ENCODE peak calls at places on chromosomes 1 and 21, in seven cellular contexts. One of them, this sample, is unnamed. For H3K9me2, the result is how much of the 10 kb centered on the place peaks cover.

GRCh38 chr1:85550784-85551516 is 29.6 kb upstream of the CCN1 start:
- DNase-seq in PC-3: peak
- DNase-seq in GM23248: peak
- DNase-seq in HCT116: no peak
- DNase-seq in GM23338: no peak
- DNase-seq in MM.1S: no peak
- DNase-seq in hepatocyte: peak
- DNase-seq in this sample: peak

GRCh38 chr1:27143408-27143807 is 11.5 kb downstream of the SLC9A1 start:
- DNase-seq in HCT116: no peak
- DNase-seq in GM23248: no peak
- DNase-seq in MM.1S: no peak
- DNase-seq in GM23338: no peak
- DNase-seq in hepatocyte: no peak
- DNase-seq in PC-3: no peak
- DNase-seq in this sample: no peak

GRCh38 chr1:110040548-110040947 is 6.1 kb downstream of the STRIP1 start:
- DNase-seq in GM23248: peak
- DNase-seq in hepatocyte: no peak
- DNase-seq in HCT116: no peak
- DNase-seq in MM.1S: no peak
- DNase-seq in PC-3: no peak
- DNase-seq in GM23338: no peak
- DNase-seq in this sample: no peak

GRCh38 chr21:33268736-33269441 is 2.7 kb downstream of the IL10RB start:
- DNase-seq in GM23338: no peak
- DNase-seq in hepatocyte: peak
- DNase-seq in PC-3: peak
- DNase-seq in MM.1S: peak
- DNase-seq in HCT116: peak
- DNase-seq in GM23248: no peak
- DNase-seq in this sample: peak

GRCh38 chr1:64484651-64485050 is 14.7 kb downstream of the CACHD1 start:
- DNase-seq in hepatocyte: no peak
- DNase-seq in GM23338: no peak
- DNase-seq in GM23248: no peak
- DNase-seq in MM.1S: no peak
- DNase-seq in HCT116: no peak
- DNase-seq in PC-3: peak
- DNase-seq in this sample: no peak

GRCh38 chr1:171754381-171754705 is 12.5 kb upstream of the VAMP4 start:
- DNase-seq in HCT116: no peak
- DNase-seq in PC-3: no peak
- DNase-seq in MM.1S: no peak
- DNase-seq in GM23248: peak
- DNase-seq in GM23338: peak
- DNase-seq in hepatocyte: no peak
- DNase-seq in this sample: no peak

GRCh38 chr21:32844653-32845443 is 73.3 kb upstream of the PAXBP1 start:
- DNase-seq in hepatocyte: peak
- DNase-seq in MM.1S: no peak
- DNase-seq in GM23338: no peak
- DNase-seq in PC-3: peak
- DNase-seq in HCT116: peak
- DNase-seq in GM23248: peak
- DNase-seq in this sample: peak

GRCh38 chr21:38993561-38993960 is 187.8 kb downstream of the ETS2 start:
- DNase-seq in GM23248: peak
- DNase-seq in PC-3: peak
- DNase-seq in GM23338: no peak
- DNase-seq in HCT116: peak
- DNase-seq in hepatocyte: peak
- DNase-seq in MM.1S: no peak
- DNase-seq in this sample: peak

GRCh38 chr1:15684468-15685283 is 556 bp downstream of the PLEKHM2 start:
- DNase-seq in GM23338: peak
- DNase-seq in MM.1S: peak
- DNase-seq in GM23248: peak
- DNase-seq in PC-3: no peak
- DNase-seq in hepatocyte: peak
- DNase-seq in HCT116: no peak
- DNase-seq in this sample: no peak

GRCh38 chr1:23751050-23751814 is 8.0 kb downstream of the ELOA start:
- DNase-seq in HCT116: peak
- DNase-seq in GM23338: peak
- DNase-seq in PC-3: peak
- DNase-seq in hepatocyte: peak
- DNase-seq in GM23248: peak
- DNase-seq in MM.1S: peak
- DNase-seq in this sample: peak

GRCh38 chr1:3251810-3252429 is 182.9 kb downstream of the PRDM16 start:
- DNase-seq in GM23338: no peak
- DNase-seq in MM.1S: no peak
- DNase-seq in GM23248: no peak
- DNase-seq in PC-3: no peak
- DNase-seq in HCT116: no peak
- DNase-seq in hepatocyte: no peak
- DNase-seq in this sample: no peak

GRCh38 chr1:55035904-55036303 is 3.4 kb upstream of the PCSK9 start:
- DNase-seq in PC-3: peak
- DNase-seq in MM.1S: no peak
- DNase-seq in GM23248: no peak
- DNase-seq in HCT116: peak
- DNase-seq in GM23338: peak
- DNase-seq in hepatocyte: no peak
- DNase-seq in this sample: no peak

GRCh38 chr1:208170252-208170651 is 73.9 kb downstream of the PLXNA2 start:
- DNase-seq in HCT116: no peak
- DNase-seq in MM.1S: no peak
- DNase-seq in GM23248: no peak
- DNase-seq in PC-3: no peak
- DNase-seq in GM23338: no peak
- DNase-seq in hepatocyte: no peak
- DNase-seq in this sample: no peak

GRCh38 chr1:154431586-154432373 is 26.6 kb downstream of the IL6R start:
- DNase-seq in hepatocyte: peak
- DNase-seq in HCT116: no peak
- DNase-seq in GM23338: no peak
- DNase-seq in GM23248: peak
- DNase-seq in PC-3: peak
- DNase-seq in MM.1S: no peak
- DNase-seq in this sample: no peak

GRCh38 chr1:89780721-89781120 is 40.1 kb upstream of the LRRC8D start:
- DNase-seq in hepatocyte: peak
- DNase-seq in GM23248: peak
- DNase-seq in GM23338: peak
- DNase-seq in MM.1S: peak
- DNase-seq in PC-3: peak
- DNase-seq in HCT116: peak
- DNase-seq in this sample: peak

GRCh38 chr1:19893687-19894086 is 11.5 kb downstream of the OTUD3 start:
- DNase-seq in GM23248: no peak
- DNase-seq in PC-3: no peak
- DNase-seq in GM23338: no peak
- DNase-seq in HCT116: no peak
- DNase-seq in MM.1S: no peak
- DNase-seq in hepatocyte: no peak
- DNase-seq in this sample: no peak

GRCh38 chr1:223189903-223190724 is 47.1 kb upstream of the TLR5 start:
- DNase-seq in HCT116: peak
- DNase-seq in hepatocyte: no peak
- DNase-seq in MM.1S: peak
- DNase-seq in GM23338: no peak
- DNase-seq in GM23248: peak
- DNase-seq in PC-3: peak
- DNase-seq in this sample: peak

GRCh38 chr1:96281491-96281890 is 440.1 kb upstream of the PTBP2 start:
- DNase-seq in MM.1S: no peak
- DNase-seq in GM23248: peak
- DNase-seq in PC-3: no peak
- DNase-seq in hepatocyte: no peak
- DNase-seq in GM23338: no peak
- DNase-seq in HCT116: no peak
- DNase-seq in this sample: no peak

GRCh38 chr1:59596432-59596831 is 218.3 kb upstream of the HOOK1 start:
- DNase-seq in GM23248: peak
- DNase-seq in HCT116: no peak
- DNase-seq in MM.1S: no peak
- DNase-seq in hepatocyte: peak
- DNase-seq in PC-3: peak
- DNase-seq in GM23338: no peak
- DNase-seq in this sample: peak

GRCh38 chr1:54168206-54168965 is 15.6 kb upstream of the CDCP2 start:
- DNase-seq in HCT116: no peak
- DNase-seq in PC-3: no peak
- DNase-seq in GM23248: no peak
- DNase-seq in hepatocyte: no peak
- DNase-seq in MM.1S: no peak
- DNase-seq in GM23338: no peak
- DNase-seq in this sample: no peak

GRCh38 chr1:111448482-111448917 is 556 bp downstream of the WDR77 start:
- DNase-seq in GM23338: no peak
- DNase-seq in hepatocyte: peak
- DNase-seq in PC-3: peak
- DNase-seq in MM.1S: no peak
- DNase-seq in HCT116: no peak
- DNase-seq in GM23248: peak
- DNase-seq in this sample: peak

GRCh38 chr1:160539896-160540858 is 17.1 kb upstream of the SLAMF6 start:
- DNase-seq in GM23248: no peak
- DNase-seq in HCT116: no peak
- DNase-seq in PC-3: no peak
- DNase-seq in hepatocyte: peak
- DNase-seq in MM.1S: peak
- DNase-seq in GM23338: no peak
- DNase-seq in this sample: no peak
- H2AFZ ChIP-seq in GM23248: no peak
- H2AFZ ChIP-seq in HCT116: no peak
- H2AFZ ChIP-seq in PC-3: no peak
- H2AFZ ChIP-seq in hepatocyte: peak
- H2AFZ ChIP-seq in MM.1S: peak
- H2AFZ ChIP-seq in GM23338: peak
- H2AFZ ChIP-seq in this sample: no peak

DNA sequence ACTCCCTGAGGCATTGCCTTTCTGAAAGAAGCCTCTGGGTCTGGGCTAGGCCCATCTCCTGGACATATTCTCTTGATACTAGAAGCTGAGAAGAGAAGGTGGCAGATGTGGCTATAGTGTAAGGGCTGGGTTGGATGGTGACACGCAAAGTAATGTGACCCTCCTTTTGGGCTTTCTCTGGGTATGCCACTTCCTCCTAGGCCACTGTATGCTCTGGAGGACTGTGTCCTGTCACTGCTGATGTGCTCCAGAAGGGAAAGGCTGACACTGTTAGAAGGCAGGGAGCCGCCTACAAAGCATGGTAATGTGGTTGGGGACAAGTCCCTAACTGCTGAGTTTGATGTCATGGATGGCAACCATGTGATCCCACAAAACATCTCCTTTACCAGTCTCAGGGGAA is 112.2 kb downstream of the BCAR3 start:
- DNase-seq in GM23248: no peak
- DNase-seq in hepatocyte: no peak
- DNase-seq in HCT116: no peak
- DNase-seq in PC-3: no peak
- DNase-seq in GM23338: no peak
- DNase-seq in MM.1S: no peak
- DNase-seq in this sample: no peak
- H3K9me2 ChIP-seq in GM23248: under half
- H3K9me2 ChIP-seq in hepatocyte: under half
- H3K9me2 ChIP-seq in HCT116: under half
- H3K9me2 ChIP-seq in PC-3: under half
- H3K9me2 ChIP-seq in GM23338: under half
- H3K9me2 ChIP-seq in MM.1S: under half
- H3K9me2 ChIP-seq in this sample: under half

DNA sequence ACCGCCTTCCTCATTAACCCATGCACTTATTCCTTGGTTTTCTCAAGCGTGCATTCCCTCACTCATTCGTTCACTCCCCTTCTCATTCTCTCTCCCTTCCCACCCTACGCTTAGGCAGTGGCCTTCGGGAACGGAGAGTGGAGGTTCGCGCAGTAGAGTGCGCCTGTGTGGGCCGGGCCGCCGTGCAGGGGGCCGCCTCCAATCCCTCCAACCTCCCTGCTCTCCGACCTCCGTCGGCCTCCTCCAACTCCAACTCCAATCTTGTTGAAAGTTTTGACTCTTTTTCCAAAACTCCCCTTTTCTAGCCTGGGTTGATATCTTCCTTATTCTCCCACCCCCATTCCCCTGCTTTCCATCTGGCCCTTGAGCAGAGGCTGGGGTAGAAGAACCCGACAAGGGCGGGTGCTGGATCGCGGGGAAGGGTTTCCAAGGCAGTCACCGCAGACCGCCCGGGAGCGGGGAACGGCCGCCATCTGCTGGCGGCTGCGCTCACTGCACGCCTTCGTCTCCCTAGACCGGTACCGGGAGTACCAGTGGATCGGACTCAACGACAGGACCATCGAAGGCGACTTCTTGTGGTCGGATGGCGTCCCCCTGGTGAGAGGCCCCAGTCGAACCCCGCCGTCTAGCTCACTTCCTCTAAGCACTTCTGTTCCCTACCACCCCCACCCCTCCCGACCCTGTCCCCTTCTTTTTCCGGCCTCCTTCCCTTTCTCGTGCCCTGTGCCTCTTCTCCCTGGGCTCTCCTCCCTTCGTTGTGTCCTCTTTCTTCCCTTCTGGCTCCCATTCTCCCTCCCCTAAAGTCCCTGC is 15.4 kb downstream of the BCAN start:
- DNase-seq in hepatocyte: peak
- DNase-seq in GM23248: peak
- DNase-seq in HCT116: no peak
- DNase-seq in MM.1S: peak
- DNase-seq in GM23338: peak
- DNase-seq in PC-3: peak
- DNase-seq in this sample: no peak
- TF ChIP-seq EZH2 in hepatocyte: peak
- TF ChIP-seq EZH2 in GM23248: peak
- TF ChIP-seq EZH2 in HCT116: no peak
- TF ChIP-seq EZH2 in MM.1S: no peak
- TF ChIP-seq EZH2 in GM23338: peak
- TF ChIP-seq EZH2 in PC-3: no peak
- TF ChIP-seq EZH2 in this sample: no peak

GRCh38 chr1:167057297-167057688 is 32.9 kb downstream of the GPA33 start:
- DNase-seq in PC-3: peak
- DNase-seq in MM.1S: peak
- DNase-seq in GM23338: peak
- DNase-seq in GM23248: peak
- DNase-seq in HCT116: peak
- DNase-seq in hepatocyte: peak
- DNase-seq in this sample: peak

GRCh38 chr1:167061073-167061464 is 29.1 kb downstream of the GPA33 start:
- DNase-seq in PC-3: no peak
- DNase-seq in hepatocyte: no peak
- DNase-seq in MM.1S: no peak
- DNase-seq in GM23248: no peak
- DNase-seq in HCT116: no peak
- DNase-seq in GM23338: no peak
- DNase-seq in this sample: no peak

GRCh38 chr1:167060141-167061072 is 29.8 kb downstream of the GPA33 start:
- DNase-seq in HCT116: no peak
- DNase-seq in GM23248: peak
- DNase-seq in MM.1S: peak
- DNase-seq in PC-3: peak
- DNase-seq in GM23338: peak
- DNase-seq in hepatocyte: no peak
- DNase-seq in this sample: no peak

GRCh38 chr1:167059045-167059728 is 31.0 kb downstream of the GPA33 start:
- DNase-seq in GM23338: peak
- DNase-seq in HCT116: peak
- DNase-seq in hepatocyte: peak
- DNase-seq in GM23248: peak
- DNase-seq in PC-3: peak
- DNase-seq in MM.1S: peak
- DNase-seq in this sample: peak

GRCh38 chr1:167059729-167060107 is 30.5 kb downstream of the GPA33 start:
- DNase-seq in GM23338: no peak
- DNase-seq in hepatocyte: no peak
- DNase-seq in GM23248: no peak
- DNase-seq in MM.1S: no peak
- DNase-seq in HCT116: no peak
- DNase-seq in PC-3: no peak
- DNase-seq in this sample: no peak
- H2AFZ ChIP-seq in GM23338: peak
- H2AFZ ChIP-seq in hepatocyte: no peak
- H2AFZ ChIP-seq in GM23248: peak
- H2AFZ ChIP-seq in MM.1S: peak
- H2AFZ ChIP-seq in HCT116: no peak
- H2AFZ ChIP-seq in PC-3: peak
- H2AFZ ChIP-seq in this sample: no peak

This sample was measured in PC-9.